ENCODE peak calls at places on chromosomes 6 and 20, in five cellular contexts. One of them, this sample, is unnamed.

GRCh38 chr6:165091121-165091785 is 218.2 kb downstream of the C6orf118 start:
- DNase-seq in ureter: no peak
- DNase-seq in cardiac muscle cell: no peak
- DNase-seq in NCI-H1092 treated with DMSO at 0.1 percent for 48 hours: no peak
- DNase-seq in AG10803: peak
- DNase-seq in this sample: no peak

GRCh38 chr6:96700931-96701330 is 136.3 kb downstream of the GPR63 start:
- DNase-seq in cardiac muscle cell: no peak
- DNase-seq in ureter: no peak
- DNase-seq in NCI-H1092 treated with DMSO at 0.1 percent for 48 hours: no peak
- DNase-seq in AG10803: no peak
- DNase-seq in this sample: no peak

GRCh38 chr6:121305957-121306607 is 28.2 kb downstream of the TBC1D32 start:
- DNase-seq in cardiac muscle cell: peak
- DNase-seq in ureter: no peak
- DNase-seq in AG10803: peak
- DNase-seq in NCI-H1092 treated with DMSO at 0.1 percent for 48 hours: peak
- DNase-seq in this sample: peak

GRCh38 chr20:14820771-14821170 is 483.4 kb upstream of the FLRT3 start:
- DNase-seq in cardiac muscle cell: no peak
- DNase-seq in NCI-H1092 treated with DMSO at 0.1 percent for 48 hours: peak
- DNase-seq in AG10803: no peak
- DNase-seq in ureter: no peak
- DNase-seq in this sample: no peak

GRCh38 chr6:71279740-71280139 is 8.9 kb upstream of the OGFRL1 start:
- DNase-seq in cardiac muscle cell: no peak
- DNase-seq in ureter: no peak
- DNase-seq in NCI-H1092 treated with DMSO at 0.1 percent for 48 hours: no peak
- DNase-seq in AG10803: no peak
- DNase-seq in this sample: no peak

GRCh38 chr6:131231103-131231502 is 95.8 kb downstream of the AKAP7 start:
- DNase-seq in ureter: no peak
- DNase-seq in cardiac muscle cell: no peak
- DNase-seq in NCI-H1092 treated with DMSO at 0.1 percent for 48 hours: no peak
- DNase-seq in AG10803: no peak
- DNase-seq in this sample: no peak

GRCh38 chr6:168183613-168183970 is 104.6 kb upstream of the FRMD1 start:
- DNase-seq in cardiac muscle cell: no peak
- DNase-seq in ureter: no peak
- DNase-seq in AG10803: no peak
- DNase-seq in NCI-H1092 treated with DMSO at 0.1 percent for 48 hours: no peak
- DNase-seq in this sample: no peak

GRCh38 chr6:111559193-111560097 is 46.2 kb downstream of the TRAF3IP2 start:
- DNase-seq in cardiac muscle cell: no peak
- DNase-seq in NCI-H1092 treated with DMSO at 0.1 percent for 48 hours: peak
- DNase-seq in ureter: no peak
- DNase-seq in AG10803: peak
- DNase-seq in this sample: peak

GRCh38 chr6:169240591-169241390 is 12.9 kb downstream of the THBS2 start:
- DNase-seq in cardiac muscle cell: no peak
- DNase-seq in NCI-H1092 treated with DMSO at 0.1 percent for 48 hours: no peak
- DNase-seq in ureter: no peak
- DNase-seq in AG10803: no peak
- DNase-seq in this sample: no peak

GRCh38 chr6:1825277-1825676 is 215.6 kb downstream of the FOXC1 start:
- DNase-seq in AG10803: no peak
- DNase-seq in ureter: no peak
- DNase-seq in cardiac muscle cell: no peak
- DNase-seq in NCI-H1092 treated with DMSO at 0.1 percent for 48 hours: no peak
- DNase-seq in this sample: no peak